ENCODE peak calls at places on chromosomes 12 and 14, in four cellular contexts. B, X, P and R are unnamed samples.

GRCh38 chr12:71981149-71981548 is 42.5 kb downstream of the TPH2 start:
- DNase-seq in P (no peak), B (no peak), X (no peak), R (no peak)

GRCh38 chr14:47790477-47790876 is 115.1 kb upstream of the MDGA2 start:
- DNase-seq in P (no peak), X (no peak), B (no peak), R (no peak)

GRCh38 chr14:28245216-28245615 is 521.4 kb upstream of the FOXG1 start:
- DNase-seq in P (no peak), X (no peak), B (no peak), R (no peak)

GRCh38 chr12:69442894-69443293 is 27.3 kb upstream of the FRS2 start:
- DNase-seq in X (no peak), P (no peak), B (no peak), R (no peak)

GRCh38 chr12:68870443-68870842 is 62.5 kb downstream of the MDM2 start:
- DNase-seq in B (no peak), X (no peak), P (no peak), R (no peak)

GRCh38 chr14:95507701-95508103 is 8.7 kb downstream of the SYNE3 start:
- DNase-seq in P (no peak), X (no peak), B (no peak), R (no peak)

GRCh38 chr12:131357152-131357747 is 353.6 kb upstream of the SFSWAP start:
- DNase-seq in P (no peak), X (no peak), B (no peak), R (no peak)

GRCh38 chr14:54189358-54190354 is 207.2 kb upstream of the CDKN3 start:
- DNase-seq in B (no peak), X (no peak), P (no peak), R (no peak)

GRCh38 chr12:77947746-77948145 is 117.1 kb downstream of the NAV3 start:
- DNase-seq in X (no peak), B (no peak), P (no peak), R (no peak)

GRCh38 chr12:53743277-53744129 is 8.3 kb downstream of the CISTR start:
- DNase-seq in P (no peak), B (no peak), X (peak), R (peak)
- TF ChIP-seq SUZ12 in P (no peak), B (no peak), X (no peak), R (no peak)

DNA sequence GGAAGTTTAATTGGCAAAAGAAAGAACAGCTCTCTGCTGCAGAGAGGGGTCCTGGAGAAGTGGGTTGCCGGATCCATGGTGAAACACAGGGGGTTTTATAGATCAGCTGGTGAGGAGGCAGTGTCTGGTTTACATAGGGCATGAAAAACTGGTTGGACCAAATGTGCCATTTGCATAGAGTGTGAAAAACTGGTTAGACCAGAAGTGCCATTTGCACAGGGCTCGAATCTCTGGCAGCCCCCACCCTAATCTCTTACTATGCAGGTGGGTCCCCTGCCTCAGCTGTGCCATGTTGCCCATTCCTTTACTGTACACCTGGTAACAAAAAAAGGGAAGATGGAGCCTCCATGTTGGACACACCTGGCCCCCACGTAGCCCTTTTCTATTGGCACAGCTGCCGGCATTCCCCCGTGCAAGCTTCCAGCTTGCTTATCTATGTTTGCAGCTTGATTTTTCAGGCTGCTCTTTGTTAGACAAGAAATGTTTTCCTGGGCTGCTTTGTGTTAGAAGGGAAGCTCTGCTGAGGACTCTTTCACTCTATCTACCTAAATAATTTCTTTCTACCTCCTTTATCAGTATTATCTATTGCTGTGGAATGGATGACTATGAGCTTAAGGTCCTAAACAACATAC is 61.1 kb upstream of the TMEM132D start:
- DNase-seq in B (no peak), P (no peak), X (no peak), R (no peak)
- TF ChIP-seq YY1 in B (no peak), P (no peak), X (no peak), R (no peak)

DNA sequence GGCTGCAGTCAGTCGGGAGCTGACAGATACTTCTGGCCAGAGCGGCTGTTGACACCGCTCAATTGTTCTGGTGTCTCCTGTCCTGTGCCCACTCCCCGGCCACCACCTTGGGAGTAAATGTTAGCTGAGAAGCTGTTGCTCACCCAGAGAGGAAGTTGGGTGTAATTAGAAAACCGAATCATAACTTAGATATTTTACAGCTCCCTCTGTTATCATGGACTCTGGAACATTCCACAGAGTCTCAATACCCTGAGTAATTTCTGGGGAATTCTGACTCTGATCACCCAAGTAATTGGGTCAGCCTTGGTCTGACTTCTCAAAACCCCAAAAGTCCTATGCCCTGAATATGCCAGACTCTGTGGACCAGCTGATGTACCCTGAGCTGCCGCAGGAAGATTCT is 58.2 kb upstream of the RFLNA start:
- DNase-seq in B (no peak), P (no peak), X (no peak), R (no peak)
- TF ChIP-seq ZNF274 in B (no peak), P (no peak), X (no peak), R (no peak)

DNA sequence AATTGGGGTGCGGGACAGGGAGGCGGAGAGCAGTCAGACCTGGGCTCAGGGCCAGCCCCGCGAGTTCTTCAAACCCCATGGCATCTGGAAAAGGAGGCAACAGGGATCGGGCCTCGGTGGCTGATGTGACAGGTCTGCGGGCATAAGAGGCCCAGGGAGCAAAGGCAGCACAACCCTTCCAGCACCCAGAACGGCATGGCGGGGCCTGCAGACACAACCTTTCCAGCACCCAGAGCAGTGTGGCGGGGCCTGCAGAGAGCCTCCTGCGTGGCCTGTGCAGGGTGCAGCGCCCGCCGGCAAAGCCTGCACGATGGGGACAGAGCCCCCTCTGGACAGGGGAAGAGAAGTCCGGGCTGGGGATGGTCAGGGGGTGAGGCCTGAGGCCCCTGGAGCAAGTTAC is 26.2 kb upstream of the TRAF3 start:
- DNase-seq in P (no peak), B (no peak), X (no peak), R (no peak)
- TF ChIP-seq SUZ12 in P (no peak), B (no peak), X (no peak), R (no peak)

GRCh38 chr14:20580242-20580641 is 7.6 kb downstream of the RNASE11 start:
- DNase-seq in X (no peak), B (no peak), P (no peak), R (no peak)
- TF ChIP-seq YY1 in X (no peak), B (no peak), P (no peak), R (no peak)

GRCh38 chr12:121753844-121754264 is 39.6 kb downstream of the RHOF start:
- DNase-seq in X (no peak), B (no peak), P (no peak), R (no peak)
- TF ChIP-seq ZNF274 in X (no peak), B (no peak), P (no peak), R (no peak)

DNA sequence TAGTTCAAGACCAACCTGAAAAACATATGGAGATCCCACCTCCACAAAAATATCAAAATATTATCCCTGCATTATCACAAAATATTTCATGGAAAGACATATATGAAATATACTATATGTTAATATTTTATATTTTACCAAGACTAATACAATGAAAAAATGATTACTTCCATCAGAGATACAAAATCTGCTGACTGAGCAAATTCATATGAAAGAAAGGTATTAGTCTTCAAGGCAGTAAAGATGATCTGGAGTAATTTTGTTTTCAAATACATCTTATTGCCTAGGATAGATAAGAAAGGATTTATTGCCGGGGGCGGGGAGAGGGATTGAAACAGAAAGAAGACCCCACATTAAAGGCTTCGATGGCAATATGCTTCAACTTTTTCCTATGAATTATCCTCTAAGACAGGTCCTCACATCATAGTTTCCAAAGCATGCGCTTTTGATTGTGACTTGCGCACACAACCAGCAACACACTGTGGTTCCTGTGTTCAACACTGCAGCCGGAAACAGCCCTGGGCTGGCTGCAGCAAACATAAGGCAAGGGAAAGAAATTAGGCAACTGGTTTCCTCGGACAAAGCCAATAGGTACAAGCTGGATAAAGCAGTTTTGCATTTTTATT is 83.2 kb downstream of the SPPL3 start:
- DNase-seq in X (no peak), P (no peak), B (no peak), R (no peak)
- TF ChIP-seq SUZ12 in X (no peak), P (no peak), B (no peak), R (no peak)

DNA sequence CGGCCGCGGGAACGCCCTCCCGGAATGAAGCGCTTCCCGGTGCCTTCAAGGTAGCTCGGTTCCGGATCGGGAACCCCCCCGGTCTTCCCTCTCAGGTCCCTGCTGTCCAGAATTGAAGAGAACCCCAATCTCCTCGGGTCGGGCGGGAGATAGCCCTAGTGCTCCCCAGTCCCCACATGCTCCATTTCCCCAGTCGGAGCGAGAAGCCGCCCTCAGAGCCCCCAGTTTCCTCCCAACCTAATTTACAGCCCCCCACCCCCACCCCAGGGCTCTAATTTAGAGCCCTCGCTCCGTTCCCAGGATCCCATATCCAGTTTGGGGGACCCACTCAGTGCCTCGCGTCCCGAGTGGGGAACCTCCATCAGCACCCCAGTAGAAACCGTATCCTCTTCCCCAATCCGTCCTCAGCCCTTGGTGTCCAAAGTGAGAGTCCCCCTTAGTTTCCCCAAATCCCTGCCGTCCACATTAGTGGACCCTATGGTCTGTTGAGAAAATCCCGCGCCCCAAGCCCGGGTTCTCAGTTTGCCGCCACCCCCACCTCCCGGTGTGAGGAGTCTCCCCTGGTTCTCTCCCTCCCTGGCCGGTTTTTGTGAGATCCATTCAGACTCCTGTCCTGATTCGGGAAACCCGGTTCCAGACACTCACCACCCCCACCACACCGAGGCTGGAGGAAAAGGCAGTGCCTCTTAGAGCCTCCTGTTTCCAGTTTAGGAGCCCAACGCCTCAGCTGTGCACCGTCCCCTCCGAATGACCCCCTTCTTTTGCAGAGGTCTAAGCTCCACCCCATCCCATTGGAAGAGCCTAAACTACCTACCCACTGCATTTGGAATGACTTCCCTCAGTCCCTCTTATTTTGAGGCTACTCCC is 745 bp upstream of the MSI1 start:
- DNase-seq in P (no peak), B (no peak), X (no peak), R (no peak)
- TF ChIP-seq YY1 in P (no peak), B (no peak), X (no peak), R (no peak)

DNA sequence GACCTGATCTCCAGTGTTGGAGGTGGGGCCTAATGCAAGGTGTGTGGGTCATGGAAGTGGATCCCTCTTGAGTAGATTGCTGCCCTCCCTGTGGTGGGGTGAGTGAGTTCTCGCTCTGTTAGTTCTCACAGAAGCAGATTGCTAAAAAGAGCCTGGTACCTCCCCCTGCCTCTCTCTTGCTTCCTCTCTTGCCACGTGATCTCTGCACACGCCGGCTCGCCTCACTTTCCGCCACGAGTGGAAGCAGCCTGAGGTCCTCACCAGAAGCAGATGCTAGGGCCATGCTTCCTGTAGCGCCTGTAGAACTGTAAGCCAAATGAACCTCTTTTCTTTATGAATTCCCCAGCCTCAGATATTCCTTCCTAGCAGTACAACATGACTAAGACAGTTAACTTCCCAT is 76.1 kb downstream of the ETV6 start:
- DNase-seq in B (no peak), X (no peak), P (no peak), R (no peak)
- TF ChIP-seq ZNF274 in B (no peak), X (no peak), P (no peak), R (no peak)